ENCODE peak calls at places on chromosomes 3 and 15, in eight cellular contexts. J is frontal cortex; P is occipital lobe; V is NCI-H1048; F is stimulated activated CD8-positive, alpha-beta memory T cell treated with anti-CD3 and anti-CD28 coated beads, Interleukin-15, amount 100 ng/mL, for 1 hour; A is nephron progenitor cell; L is stimulated activated CD4-positive, alpha-beta T cell treated with anti-CD3 and anti-CD28 coated beads, Interleukin-1b, Interleukin-23, amount 100 ng/mL, for 4 hours; U is cardiac fibroblast. Z is an unnamed sample.

GRCh38 chr15:32957219-32957618 is 237.3 kb downstream of the FMN1 start:
- DNase-seq in J (no peak), P (no peak), V (no peak), F (no peak), A (no peak), L (no peak), U (no peak), Z (no peak)

GRCh38 chr15:95405447-95405846 is 925.1 kb upstream of the NR2F2 start:
- DNase-seq in J (no peak), P (no peak), V (no peak), F (no peak), A (no peak), L (no peak), U (peak), Z (no peak)

GRCh38 chr3:177256991-177257390 is 59.7 kb upstream of the TBL1XR1 start:
- DNase-seq in J (no peak), P (no peak), V (no peak), F (no peak), A (no peak), L (no peak), U (no peak), Z (no peak)

GRCh38 chr3:29720660-29721059 is 439.8 kb downstream of the RBMS3 start:
- DNase-seq in J (no peak), P (no peak), V (no peak), F (no peak), A (no peak), L (no peak), U (no peak), Z (no peak)

GRCh38 chr3:109687626-109688025 is 350.3 kb upstream of the DPPA4 start:
- DNase-seq in J (no peak), P (no peak), V (no peak), F (no peak), A (no peak), L (no peak), U (no peak), Z (no peak)

GRCh38 chr15:62691008-62691407 is 351.5 kb upstream of the TPM1 start:
- DNase-seq in J (no peak), P (no peak), V (no peak), F (no peak), A (no peak), L (no peak), U (no peak), Z (no peak)

GRCh38 chr3:10315101-10315500 is 5.8 kb downstream of the SEC13 start:
- DNase-seq in J (no peak), P (no peak), V (no peak), F (no peak), A (no peak), L (no peak), U (no peak), Z (no peak)

GRCh38 chr15:90957791-90958190 is 3.1 kb downstream of the RCCD1 start:
- DNase-seq in J (no peak), P (no peak), V (no peak), F (no peak), A (no peak), L (no peak), U (no peak), Z (no peak)

GRCh38 chr3:14234197-14235002 is 55.8 kb downstream of the LSM3 start:
- DNase-seq in J (no peak), P (no peak), V (no peak), F (no peak), A (no peak), L (no peak), U (no peak), Z (no peak)

GRCh38 chr3:126083138-126083445 is 832 bp downstream of the SLC41A3 start:
- DNase-seq in J (peak), P (no peak), V (no peak), F (no peak), A (no peak), L (no peak), U (peak), Z (peak)

GRCh38 chr3:36560685-36561084 is 180.4 kb downstream of the STAC start:
- DNase-seq in J (no peak), P (no peak), V (no peak), F (no peak), A (no peak), L (no peak), U (no peak), Z (no peak)

GRCh38 chr3:129622933-129623332 is 16.5 kb upstream of the PLXND1 start:
- DNase-seq in J (no peak), P (no peak), V (no peak), F (no peak), A (no peak), L (no peak), U (no peak), Z (no peak)

GRCh38 chr15:100158368-100158767 is 183.4 kb downstream of the ADAMTS17 start:
- DNase-seq in J (no peak), P (no peak), V (no peak), F (no peak), A (peak), L (no peak), U (no peak), Z (peak)

GRCh38 chr3:133038731-133039398 is 674 bp downstream of the TMEM108 start:
- DNase-seq in J (peak), P (no peak), V (no peak), F (no peak), A (peak), L (no peak), U (no peak), Z (peak)

GRCh38 chr15:99431661-99432091 is 134.1 kb upstream of the MEF2A start:
- DNase-seq in J (no peak), P (no peak), V (no peak), F (no peak), A (no peak), L (no peak), U (no peak), Z (no peak)

GRCh38 chr3:154164387-154164786 is 43.2 kb downstream of the ARHGEF26 start:
- DNase-seq in J (no peak), P (no peak), V (no peak), F (no peak), A (no peak), L (no peak), U (no peak), Z (no peak)

GRCh38 chr3:126683069-126683468 is 21.0 kb upstream of the CHCHD6 start:
- DNase-seq in J (no peak), P (no peak), V (no peak), F (no peak), A (no peak), L (no peak), U (no peak), Z (no peak)

GRCh38 chr3:60696559-60697125 is 554.6 kb downstream of the FHIT start:
- DNase-seq in J (no peak), P (no peak), V (no peak), F (no peak), A (no peak), L (no peak), U (no peak), Z (no peak)

GRCh38 chr15:82849556-82850241 is 40.3 kb downstream of the WHAMM start:
- DNase-seq in J (peak), P (no peak), V (peak), F (no peak), A (peak), L (no peak), U (peak), Z (peak)

GRCh38 chr15:99071091-99071680 is 33.7 kb upstream of the SYNM start:
- DNase-seq in J (no peak), P (no peak), V (no peak), F (no peak), A (no peak), L (no peak), U (no peak), Z (no peak)

GRCh38 chr15:63277044-63277892 is at the start of gene APH1B:
- DNase-seq in J (peak), P (peak), V (peak), F (peak), A (peak), L (peak), U (peak), Z (peak)

GRCh38 chr3:7638103-7638502 is 777.2 kb downstream of the GRM7 start:
- DNase-seq in J (no peak), P (no peak), V (no peak), F (no peak), A (no peak), L (no peak), U (no peak), Z (no peak)

GRCh38 chr15:37008205-37008604 is 92.1 kb downstream of the MEIS2 start:
- DNase-seq in J (no peak), P (no peak), V (no peak), F (no peak), A (no peak), L (no peak), U (no peak), Z (no peak)

GRCh38 chr3:151816091-151816604 is 2.2 kb downstream of the AADAC start:
- DNase-seq in J (no peak), P (peak), V (no peak), F (no peak), A (no peak), L (no peak), U (peak), Z (peak)

GRCh38 chr3:24254649-24255048 is 240.0 kb downstream of the THRB start:
- DNase-seq in J (no peak), P (no peak), V (no peak), F (no peak), A (no peak), L (no peak), U (peak), Z (no peak)

GRCh38 chr15:29835301-29835700 is 13.0 kb upstream of the TJP1 start:
- DNase-seq in J (no peak), P (no peak), V (no peak), F (no peak), A (no peak), L (no peak), U (peak), Z (no peak)

GRCh38 chr15:74133703-74134386 is 3.5 kb downstream of the ISLR2 start:
- DNase-seq in J (no peak), P (no peak), V (no peak), F (no peak), A (no peak), L (no peak), U (no peak), Z (no peak)